ENCODE peak calls at places on chromosomes 12 and 14, in six cellular contexts. L is heart right ventricle, C is keratinocyte, Q is lower lobe of right lung, N is endodermal cell, B is SK-N-SH. U is an unnamed sample. For H3K4me1, the result is how much of the 10 kb centered on the place peaks cover.

GRCh38 chr14:91140672-91141071 is 26.8 kb downstream of the DGLUCY start:
- DNase-seq in Q (no peak), C (no peak), B (peak), L (no peak), N (peak), U (peak)

GRCh38 chr14:99757331-99758070 is 35.7 kb upstream of the EML1 start:
- DNase-seq in L (no peak), B (no peak), C (peak), N (no peak), Q (no peak), U (no peak)

GRCh38 chr14:89660183-89660582 is 243.2 kb upstream of the FOXN3 start:
- DNase-seq in Q (no peak), C (no peak), L (no peak), B (peak), N (no peak), U (no peak)

GRCh38 chr12:92968201-92968813 is 39.2 kb upstream of the EEA1 start:
- DNase-seq in N (no peak), L (no peak), C (no peak), Q (no peak), B (no peak), U (no peak)

GRCh38 chr14:23829736-23830474 is 123.7 kb upstream of the DHRS4 start:
- DNase-seq in C (peak), L (no peak), N (no peak), B (no peak), Q (no peak), U (peak)

GRCh38 chr14:34227834-34228662 is 234.0 kb downstream of the SPTSSA start:
- DNase-seq in C (no peak), N (peak), L (peak), B (peak), Q (peak), U (peak)

GRCh38 chr12:97616936-97617335 is 154.3 kb downstream of the RMST start:
- DNase-seq in L (no peak), C (no peak), B (no peak), Q (no peak), N (no peak), U (no peak)

GRCh38 chr12:115430636-115431035 is 746.7 kb upstream of the TBX3 start:
- DNase-seq in N (no peak), L (no peak), C (no peak), B (no peak), Q (no peak), U (no peak)

GRCh38 chr12:47745485-47746041 is 13.1 kb downstream of the RAPGEF3 start:
- DNase-seq in Q (no peak), B (no peak), L (no peak), N (no peak), C (no peak), U (no peak)

GRCh38 chr14:61343471-61343870 is 22.1 kb downstream of the PRKCH start:
- DNase-seq in L (no peak), C (no peak), B (no peak), Q (no peak), N (no peak), U (no peak)

GRCh38 chr14:22644305-22644635 is at the start of gene OR6J1:
- DNase-seq in C (no peak), Q (no peak), L (no peak), B (no peak), N (no peak), U (no peak)

GRCh38 chr12:60494249-60494648 is 898.4 kb downstream of the SLC16A7 start:
- DNase-seq in Q (no peak), L (no peak), N (no peak), B (peak), C (no peak), U (no peak)

GRCh38 chr12:76299536-76300296 is 48.5 kb downstream of the BBS10 start:
- DNase-seq in N (peak), C (no peak), B (no peak), L (no peak), Q (no peak), U (no peak)

GRCh38 chr12:20549115-20549719 is 145.9 kb upstream of the SLCO1C1 start:
- DNase-seq in L (no peak), Q (no peak), B (peak), C (no peak), N (peak), U (peak)

GRCh38 chr14:42994001-42994736 is 1387.5 kb downstream of the LRFN5 start:
- DNase-seq in B (no peak), N (no peak), C (no peak), Q (no peak), L (no peak), U (no peak)

GRCh38 chr14:95300697-95301526 is 18.8 kb downstream of the CLMN start:
- DNase-seq in Q (no peak), B (no peak), N (no peak), C (no peak), L (no peak), U (no peak)

GRCh38 chr12:93048646-93049045 is 119.6 kb upstream of the EEA1 start:
- DNase-seq in Q (no peak), L (no peak), C (no peak), N (no peak), B (no peak), U (peak)

GRCh38 chr12:43348221-43348620 is 203.8 kb downstream of the ADAMTS20 start:
- DNase-seq in L (no peak), N (no peak), Q (no peak), B (no peak), C (no peak), U (no peak)

GRCh38 chr14:91078095-91078737 is 17.8 kb upstream of the RPS6KA5 start:
- DNase-seq in L (no peak), B (no peak), C (no peak), N (no peak), Q (no peak), U (no peak)

GRCh38 chr12:57726884-57727757 is 11.4 kb downstream of the AGAP2 start:
- DNase-seq in C (no peak), L (peak), N (peak), B (no peak), Q (peak), U (no peak)
- TF ChIP-seq CTCF in C (peak), L (peak), N (no peak), B (peak), Q (peak), U (no peak)

GRCh38 chr12:107900588-107900987 is 126.1 kb downstream of the ASCL4 start:
- DNase-seq in N (no peak), Q (no peak), C (no peak), L (no peak), B (no peak), U (no peak)
- H3K4me3 ChIP-seq in N (no peak), Q (no peak), C (no peak), L (no peak), B (no peak), U (no peak)

GRCh38 chr12:49091056-49091835 is 3.4 kb downstream of the DHH start:
- DNase-seq in L (no peak), C (no peak), B (no peak), N (no peak), Q (no peak), U (no peak)

GRCh38 chr12:49089831-49090773 is 4.5 kb downstream of the DHH start:
- DNase-seq in B (peak), L (peak), N (peak), C (no peak), Q (peak), U (peak)

GRCh38 chr12:49092086-49092815 is 2.4 kb downstream of the DHH start:
- DNase-seq in Q (no peak), N (peak), L (peak), B (peak), C (no peak), U (peak)

GRCh38 chr12:49092816-49093406 is 1.7 kb downstream of the DHH start:
- DNase-seq in N (no peak), L (no peak), C (no peak), B (no peak), Q (no peak), U (no peak)

DNA sequence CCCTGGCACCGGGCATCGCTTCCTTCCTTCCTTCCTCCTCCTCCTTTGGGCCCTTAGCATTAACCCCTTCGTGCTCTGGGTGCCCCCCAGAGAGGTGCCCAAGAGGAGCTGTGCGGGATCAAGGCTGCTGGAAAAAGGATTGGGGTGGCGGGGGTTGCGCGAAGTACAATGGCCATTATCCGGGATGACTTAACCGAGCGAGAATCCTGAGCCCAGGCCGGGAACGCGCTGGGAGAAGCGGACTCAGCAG is 2.8 kb downstream of the DHH start:
- DNase-seq in L (no peak), C (no peak), N (no peak), Q (no peak), B (no peak), U (no peak)
- H3K4me1 ChIP-seq in L (half or more), C (under half), N (under half), Q (half or more), B (under half), U (under half)

DNA sequence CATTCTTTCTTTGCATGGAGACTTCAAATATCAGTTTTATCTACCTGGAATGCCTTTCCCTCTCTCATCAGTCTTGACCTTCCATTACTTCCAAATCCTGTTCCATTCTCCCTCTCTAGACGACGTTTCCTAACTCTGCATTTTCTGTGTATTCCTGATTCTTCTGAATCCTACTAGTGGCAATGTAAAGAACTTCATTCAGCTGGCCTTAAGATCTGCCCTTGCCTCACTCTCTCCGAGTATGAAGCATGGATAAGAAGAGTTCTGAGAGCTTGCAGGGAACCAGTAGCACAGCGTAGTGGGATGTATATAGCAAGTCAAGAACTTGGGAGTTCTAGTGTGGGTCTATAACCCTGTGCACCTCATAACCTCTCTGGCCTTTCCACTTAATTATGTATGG is 68.5 kb upstream of the HOXC13 start:
- DNase-seq in Q (no peak), L (no peak), C (no peak), B (no peak), N (no peak), U (no peak)
- TF ChIP-seq CTCF in Q (no peak), L (no peak), C (peak), B (no peak), N (peak), U (no peak)

U was measured in Caco-2.